ENCODE peak calls at places on chromosomes 3 and 15, in eight cellular contexts. One of them, this sample, is unnamed. For H3K4me1 and H3K36me3, the result is how much of the 10 kb centered on the place peaks cover.

GRCh38 chr3:192745150-192745549 is 17.8 kb upstream of the FGF12 start:
- DNase-seq in CD8-positive, alpha-beta memory T cell: no peak
- DNase-seq in heart left ventricle: no peak
- DNase-seq in naive thymus-derived CD4-positive, alpha-beta T cell: no peak
- DNase-seq in heart right ventricle: no peak
- DNase-seq in psoas muscle: no peak
- DNase-seq in uterus: no peak
- DNase-seq in lung: no peak
- DNase-seq in this sample: no peak

GRCh38 chr15:88255496-88256171 is 905 bp downstream of the NTRK3 start:
- DNase-seq in lung: no peak
- DNase-seq in uterus: peak
- DNase-seq in CD8-positive, alpha-beta memory T cell: no peak
- DNase-seq in heart left ventricle: no peak
- DNase-seq in naive thymus-derived CD4-positive, alpha-beta T cell: no peak
- DNase-seq in psoas muscle: peak
- DNase-seq in heart right ventricle: peak
- DNase-seq in this sample: peak

GRCh38 chr3:86949850-86950249 is 41.1 kb downstream of the VGLL3 start:
- DNase-seq in heart left ventricle: no peak
- DNase-seq in psoas muscle: no peak
- DNase-seq in lung: no peak
- DNase-seq in heart right ventricle: no peak
- DNase-seq in uterus: no peak
- DNase-seq in naive thymus-derived CD4-positive, alpha-beta T cell: no peak
- DNase-seq in CD8-positive, alpha-beta memory T cell: no peak
- DNase-seq in this sample: no peak

GRCh38 chr15:49199666-49200065 is 29.6 kb downstream of the GALK2 start:
- DNase-seq in lung: no peak
- DNase-seq in uterus: no peak
- DNase-seq in heart left ventricle: no peak
- DNase-seq in heart right ventricle: no peak
- DNase-seq in psoas muscle: no peak
- DNase-seq in naive thymus-derived CD4-positive, alpha-beta T cell: no peak
- DNase-seq in CD8-positive, alpha-beta memory T cell: no peak
- DNase-seq in this sample: no peak

GRCh38 chr3:147730311-147730710 is 321.1 kb downstream of the ZIC1 start:
- DNase-seq in heart left ventricle: no peak
- DNase-seq in CD8-positive, alpha-beta memory T cell: no peak
- DNase-seq in naive thymus-derived CD4-positive, alpha-beta T cell: no peak
- DNase-seq in lung: no peak
- DNase-seq in psoas muscle: no peak
- DNase-seq in heart right ventricle: no peak
- DNase-seq in uterus: no peak
- DNase-seq in this sample: no peak

GRCh38 chr3:72663429-72663828 is 184.8 kb downstream of the SHQ1 start:
- DNase-seq in psoas muscle: no peak
- DNase-seq in heart right ventricle: no peak
- DNase-seq in uterus: no peak
- DNase-seq in heart left ventricle: no peak
- DNase-seq in lung: no peak
- DNase-seq in CD8-positive, alpha-beta memory T cell: no peak
- DNase-seq in naive thymus-derived CD4-positive, alpha-beta T cell: no peak
- DNase-seq in this sample: no peak

GRCh38 chr3:83195243-83195642 is 1433.8 kb upstream of the GBE1 start:
- DNase-seq in heart right ventricle: no peak
- DNase-seq in heart left ventricle: no peak
- DNase-seq in naive thymus-derived CD4-positive, alpha-beta T cell: no peak
- DNase-seq in uterus: no peak
- DNase-seq in CD8-positive, alpha-beta memory T cell: no peak
- DNase-seq in psoas muscle: no peak
- DNase-seq in lung: no peak
- DNase-seq in this sample: no peak

GRCh38 chr3:27714692-27715453 is 7.2 kb downstream of the EOMES start:
- DNase-seq in lung: no peak
- DNase-seq in psoas muscle: no peak
- DNase-seq in CD8-positive, alpha-beta memory T cell: peak
- DNase-seq in heart right ventricle: no peak
- DNase-seq in uterus: no peak
- DNase-seq in naive thymus-derived CD4-positive, alpha-beta T cell: no peak
- DNase-seq in heart left ventricle: peak
- DNase-seq in this sample: peak

GRCh38 chr15:43246261-43246764 is 20.4 kb downstream of the TGM5 start:
- DNase-seq in heart right ventricle: no peak
- DNase-seq in naive thymus-derived CD4-positive, alpha-beta T cell: no peak
- DNase-seq in CD8-positive, alpha-beta memory T cell: no peak
- DNase-seq in uterus: no peak
- DNase-seq in heart left ventricle: no peak
- DNase-seq in psoas muscle: no peak
- DNase-seq in lung: no peak
- DNase-seq in this sample: no peak

DNA sequence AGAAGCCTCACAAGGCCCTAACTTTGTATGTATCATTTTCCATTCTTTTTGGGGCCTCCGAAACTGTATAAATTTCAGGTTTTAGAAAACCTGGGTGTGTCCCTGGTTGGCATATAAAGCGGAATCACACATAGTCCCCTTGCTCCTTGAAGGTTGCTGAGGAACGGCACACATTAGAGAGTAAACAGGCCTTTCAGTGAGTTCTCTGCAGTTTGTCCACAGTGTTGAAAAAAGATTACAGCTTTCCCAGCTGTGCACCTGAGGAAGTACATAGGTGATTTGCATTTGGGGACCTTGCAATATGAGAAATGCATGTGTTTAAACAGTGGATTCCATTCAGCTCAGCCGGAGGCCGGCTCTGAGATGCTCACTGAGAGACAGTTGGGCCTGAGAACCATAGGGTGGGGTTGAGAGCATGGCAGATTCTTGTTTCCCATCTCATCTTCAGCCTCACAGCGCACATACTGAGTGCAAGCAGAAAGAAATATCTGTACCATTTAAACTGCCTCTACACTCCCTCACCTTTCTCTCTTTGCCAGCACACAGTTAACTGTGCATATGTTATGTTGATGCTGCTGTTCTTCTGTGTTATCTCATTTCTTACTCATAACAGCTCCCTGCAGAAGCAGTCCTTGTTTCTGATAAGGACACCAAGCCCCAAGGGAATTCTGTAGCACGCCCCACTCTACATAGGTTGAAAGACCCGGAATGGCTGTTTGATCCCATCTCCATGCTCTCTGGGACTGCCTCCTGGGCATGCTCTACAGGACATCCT is 60.4 kb downstream of the BOC start:
- DNase-seq in lung: no peak
- DNase-seq in CD8-positive, alpha-beta memory T cell: no peak
- DNase-seq in heart right ventricle: no peak
- DNase-seq in uterus: no peak
- DNase-seq in naive thymus-derived CD4-positive, alpha-beta T cell: no peak
- DNase-seq in heart left ventricle: no peak
- DNase-seq in psoas muscle: no peak
- DNase-seq in this sample: no peak
- H3K4me1 ChIP-seq in lung: under half
- H3K4me1 ChIP-seq in CD8-positive, alpha-beta memory T cell: under half
- H3K4me1 ChIP-seq in heart right ventricle: under half
- H3K4me1 ChIP-seq in uterus: under half
- H3K4me1 ChIP-seq in naive thymus-derived CD4-positive, alpha-beta T cell: under half
- H3K4me1 ChIP-seq in heart left ventricle: under half
- H3K4me1 ChIP-seq in psoas muscle: under half
- H3K4me1 ChIP-seq in this sample: under half

GRCh38 chr3:48410205-48411040 is 19.5 kb downstream of the PLXNB1 start:
- DNase-seq in naive thymus-derived CD4-positive, alpha-beta T cell: no peak
- DNase-seq in heart right ventricle: no peak
- DNase-seq in CD8-positive, alpha-beta memory T cell: no peak
- DNase-seq in lung: no peak
- DNase-seq in psoas muscle: peak
- DNase-seq in heart left ventricle: no peak
- DNase-seq in uterus: no peak
- DNase-seq in this sample: peak
- H3K36me3 ChIP-seq in naive thymus-derived CD4-positive, alpha-beta T cell: under half
- H3K36me3 ChIP-seq in heart right ventricle: under half
- H3K36me3 ChIP-seq in CD8-positive, alpha-beta memory T cell: under half
- H3K36me3 ChIP-seq in lung: under half
- H3K36me3 ChIP-seq in psoas muscle: under half
- H3K36me3 ChIP-seq in heart left ventricle: under half
- H3K36me3 ChIP-seq in uterus: under half
- H3K36me3 ChIP-seq in this sample: under half

DNA sequence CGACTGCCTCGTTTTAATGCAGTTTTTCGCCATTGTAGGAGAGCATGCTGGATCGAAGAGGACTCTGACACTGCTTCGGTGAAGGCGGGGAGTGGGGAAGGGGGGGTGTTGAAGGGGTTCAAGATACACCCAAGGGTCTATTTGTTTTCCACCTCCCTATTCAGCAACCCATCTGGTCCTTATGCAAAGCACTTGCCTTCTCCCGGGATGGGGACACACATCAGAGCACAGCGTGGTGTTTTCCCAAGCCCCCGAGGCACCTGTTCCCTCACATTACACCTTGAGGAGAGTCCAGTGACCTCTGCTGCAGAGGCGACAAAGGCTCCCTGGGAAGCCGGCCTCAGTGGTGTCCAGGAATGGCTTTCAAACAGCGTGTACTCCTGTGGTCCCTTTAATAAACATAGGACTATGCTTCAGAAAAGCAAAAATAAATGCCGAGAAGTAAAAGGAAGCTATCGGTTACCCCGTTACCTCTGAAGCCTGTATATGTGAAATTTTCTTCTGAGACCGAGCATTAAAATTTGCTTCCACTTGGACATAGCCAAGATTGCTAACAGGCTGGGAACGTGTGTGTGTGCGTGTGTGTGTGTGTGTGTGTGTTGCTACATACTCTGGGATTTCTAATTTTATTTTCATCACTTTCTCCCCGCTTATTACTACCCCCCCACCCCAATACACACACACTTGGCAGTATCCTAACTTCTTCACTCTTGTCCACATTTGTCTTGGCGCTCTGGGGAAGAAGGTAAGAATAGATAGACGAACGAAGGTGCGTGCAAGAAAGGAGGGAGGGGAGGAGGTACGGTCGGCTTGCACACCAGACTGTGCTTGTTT is 53.2 kb downstream of the CCDC54 start:
- DNase-seq in psoas muscle: peak
- DNase-seq in naive thymus-derived CD4-positive, alpha-beta T cell: peak
- DNase-seq in heart right ventricle: no peak
- DNase-seq in uterus: peak
- DNase-seq in heart left ventricle: no peak
- DNase-seq in lung: no peak
- DNase-seq in CD8-positive, alpha-beta memory T cell: no peak
- DNase-seq in this sample: peak
- H3K27ac ChIP-seq in psoas muscle: peak
- H3K27ac ChIP-seq in naive thymus-derived CD4-positive, alpha-beta T cell: no peak
- H3K27ac ChIP-seq in heart right ventricle: peak
- H3K27ac ChIP-seq in uterus: peak
- H3K27ac ChIP-seq in heart left ventricle: peak
- H3K27ac ChIP-seq in lung: peak
- H3K27ac ChIP-seq in CD8-positive, alpha-beta memory T cell: no peak
- H3K27ac ChIP-seq in this sample: peak

GRCh38 chr15:70492240-70493177 is 270.8 kb downstream of the UACA start:
- DNase-seq in psoas muscle: peak
- DNase-seq in naive thymus-derived CD4-positive, alpha-beta T cell: peak
- DNase-seq in heart right ventricle: peak
- DNase-seq in uterus: no peak
- DNase-seq in CD8-positive, alpha-beta memory T cell: peak
- DNase-seq in lung: peak
- DNase-seq in heart left ventricle: peak
- DNase-seq in this sample: no peak
- H3K4me1 ChIP-seq in psoas muscle: under half
- H3K4me1 ChIP-seq in naive thymus-derived CD4-positive, alpha-beta T cell: half or more
- H3K4me1 ChIP-seq in heart right ventricle: under half
- H3K4me1 ChIP-seq in uterus: under half
- H3K4me1 ChIP-seq in CD8-positive, alpha-beta memory T cell: half or more
- H3K4me1 ChIP-seq in lung: under half
- H3K4me1 ChIP-seq in heart left ventricle: under half
- H3K4me1 ChIP-seq in this sample: under half

GRCh38 chr3:14153663-14154062 is 24.7 kb downstream of the XPC start:
- DNase-seq in naive thymus-derived CD4-positive, alpha-beta T cell: no peak
- DNase-seq in CD8-positive, alpha-beta memory T cell: no peak
- DNase-seq in lung: no peak
- DNase-seq in uterus: no peak
- DNase-seq in heart right ventricle: no peak
- DNase-seq in heart left ventricle: no peak
- DNase-seq in psoas muscle: no peak
- DNase-seq in this sample: no peak

GRCh38 chr3:14152233-14152962 is 26.0 kb downstream of the XPC start:
- DNase-seq in lung: no peak
- DNase-seq in naive thymus-derived CD4-positive, alpha-beta T cell: no peak
- DNase-seq in CD8-positive, alpha-beta memory T cell: no peak
- DNase-seq in heart right ventricle: no peak
- DNase-seq in psoas muscle: no peak
- DNase-seq in uterus: no peak
- DNase-seq in heart left ventricle: no peak
- DNase-seq in this sample: no peak

GRCh38 chr3:14154895-14155432 is 23.4 kb downstream of the XPC start:
- DNase-seq in uterus: no peak
- DNase-seq in lung: no peak
- DNase-seq in heart left ventricle: no peak
- DNase-seq in heart right ventricle: no peak
- DNase-seq in psoas muscle: no peak
- DNase-seq in naive thymus-derived CD4-positive, alpha-beta T cell: no peak
- DNase-seq in CD8-positive, alpha-beta memory T cell: no peak
- DNase-seq in this sample: no peak

GRCh38 chr3:14152963-14153355 is 25.4 kb downstream of the XPC start:
- DNase-seq in heart left ventricle: no peak
- DNase-seq in uterus: no peak
- DNase-seq in lung: no peak
- DNase-seq in psoas muscle: no peak
- DNase-seq in naive thymus-derived CD4-positive, alpha-beta T cell: no peak
- DNase-seq in heart right ventricle: no peak
- DNase-seq in CD8-positive, alpha-beta memory T cell: no peak
- DNase-seq in this sample: no peak

DNA sequence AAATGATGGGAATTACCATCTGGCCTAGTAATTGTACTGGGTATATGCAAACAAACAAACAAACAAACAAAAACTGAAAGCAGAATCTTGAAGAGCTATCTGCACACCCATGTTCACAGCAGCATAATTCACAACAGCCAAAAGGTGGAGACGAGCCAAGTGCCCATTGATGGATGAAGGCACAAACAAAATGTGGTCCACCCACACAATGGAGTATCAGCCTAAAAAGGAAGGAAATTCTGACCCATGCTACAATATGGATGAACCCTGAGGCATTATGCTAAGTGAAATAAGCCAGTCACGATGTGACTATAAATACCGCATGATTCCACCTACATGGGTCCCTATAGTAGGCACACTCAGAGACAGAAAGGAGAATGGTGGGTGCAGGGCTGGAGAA is 24.2 kb downstream of the XPC start:
- DNase-seq in psoas muscle: no peak
- DNase-seq in heart left ventricle: no peak
- DNase-seq in heart right ventricle: no peak
- DNase-seq in naive thymus-derived CD4-positive, alpha-beta T cell: no peak
- DNase-seq in lung: no peak
- DNase-seq in uterus: no peak
- DNase-seq in CD8-positive, alpha-beta memory T cell: no peak
- DNase-seq in this sample: no peak
- H3K36me3 ChIP-seq in psoas muscle: half or more
- H3K36me3 ChIP-seq in heart left ventricle: under half
- H3K36me3 ChIP-seq in heart right ventricle: under half
- H3K36me3 ChIP-seq in naive thymus-derived CD4-positive, alpha-beta T cell: under half
- H3K36me3 ChIP-seq in lung: under half
- H3K36me3 ChIP-seq in uterus: under half
- H3K36me3 ChIP-seq in CD8-positive, alpha-beta memory T cell: half or more
- H3K36me3 ChIP-seq in this sample: under half